ENCODE peak calls at places on chromosome 3, in five cellular contexts. One of them, this sample, is unnamed.

GRCh38 chr3:178658694-178659315 is 122.6 kb downstream of the KCNMB2 start:
- DNase-seq in breast epithelium: no peak
- DNase-seq in HepG2: no peak
- DNase-seq in HCT116: no peak
- DNase-seq in GM12878: no peak
- DNase-seq in this sample: no peak

GRCh38 chr3:39013921-39014509 is 37.7 kb downstream of the SCN11A start:
- DNase-seq in HepG2: peak
- DNase-seq in breast epithelium: peak
- DNase-seq in GM12878: no peak
- DNase-seq in HCT116: no peak
- DNase-seq in this sample: no peak

GRCh38 chr3:181212271-181212670 is 222.7 kb upstream of the DNAJC19 start:
- DNase-seq in HCT116: no peak
- DNase-seq in breast epithelium: no peak
- DNase-seq in HepG2: no peak
- DNase-seq in GM12878: no peak
- DNase-seq in this sample: no peak

GRCh38 chr3:13086594-13086993 is 13.4 kb upstream of the IQSEC1 start:
- DNase-seq in GM12878: no peak
- DNase-seq in HepG2: no peak
- DNase-seq in breast epithelium: no peak
- DNase-seq in HCT116: no peak
- DNase-seq in this sample: no peak

GRCh38 chr3:123720638-123721037 is 135.8 kb upstream of the HACD2 start:
- DNase-seq in breast epithelium: peak
- DNase-seq in HepG2: no peak
- DNase-seq in GM12878: no peak
- DNase-seq in HCT116: no peak
- DNase-seq in this sample: no peak

GRCh38 chr3:179927191-179927590 is 109.5 kb downstream of the PEX5L start:
- DNase-seq in breast epithelium: no peak
- DNase-seq in HepG2: no peak
- DNase-seq in GM12878: no peak
- DNase-seq in HCT116: no peak
- DNase-seq in this sample: no peak

GRCh38 chr3:134378384-134378783 is 4.1 kb upstream of the AMOTL2 start:
- DNase-seq in HepG2: peak
- DNase-seq in HCT116: peak
- DNase-seq in breast epithelium: no peak
- DNase-seq in GM12878: no peak
- DNase-seq in this sample: no peak

GRCh38 chr3:130260821-130261402 is 84.6 kb upstream of the COL6A5 start:
- DNase-seq in HepG2: no peak
- DNase-seq in breast epithelium: no peak
- DNase-seq in HCT116: no peak
- DNase-seq in GM12878: no peak
- DNase-seq in this sample: no peak

GRCh38 chr3:71916747-71917369 is 131.9 kb upstream of the PROK2 start:
- DNase-seq in HCT116: no peak
- DNase-seq in breast epithelium: no peak
- DNase-seq in GM12878: no peak
- DNase-seq in HepG2: no peak
- DNase-seq in this sample: no peak

GRCh38 chr3:97684490-97684889 is 80.1 kb upstream of the ARL6 start:
- DNase-seq in breast epithelium: no peak
- DNase-seq in GM12878: no peak
- DNase-seq in HCT116: no peak
- DNase-seq in HepG2: no peak
- DNase-seq in this sample: no peak

GRCh38 chr3:97686258-97686657 is 78.3 kb upstream of the ARL6 start:
- DNase-seq in HCT116: no peak
- DNase-seq in GM12878: no peak
- DNase-seq in HepG2: no peak
- DNase-seq in breast epithelium: no peak
- DNase-seq in this sample: no peak

GRCh38 chr3:97680210-97680609 is 84.3 kb upstream of the ARL6 start:
- DNase-seq in HepG2: no peak
- DNase-seq in breast epithelium: no peak
- DNase-seq in HCT116: no peak
- DNase-seq in GM12878: no peak
- DNase-seq in this sample: no peak

GRCh38 chr3:97680696-97681095 is 83.9 kb upstream of the ARL6 start:
- DNase-seq in HepG2: no peak
- DNase-seq in HCT116: no peak
- DNase-seq in breast epithelium: no peak
- DNase-seq in GM12878: no peak
- DNase-seq in this sample: no peak
- TF ChIP-seq POLR2A in HepG2: no peak
- TF ChIP-seq POLR2A in HCT116: no peak
- TF ChIP-seq POLR2A in breast epithelium: no peak
- TF ChIP-seq POLR2A in GM12878: no peak
- TF ChIP-seq POLR2A in this sample: no peak

DNA sequence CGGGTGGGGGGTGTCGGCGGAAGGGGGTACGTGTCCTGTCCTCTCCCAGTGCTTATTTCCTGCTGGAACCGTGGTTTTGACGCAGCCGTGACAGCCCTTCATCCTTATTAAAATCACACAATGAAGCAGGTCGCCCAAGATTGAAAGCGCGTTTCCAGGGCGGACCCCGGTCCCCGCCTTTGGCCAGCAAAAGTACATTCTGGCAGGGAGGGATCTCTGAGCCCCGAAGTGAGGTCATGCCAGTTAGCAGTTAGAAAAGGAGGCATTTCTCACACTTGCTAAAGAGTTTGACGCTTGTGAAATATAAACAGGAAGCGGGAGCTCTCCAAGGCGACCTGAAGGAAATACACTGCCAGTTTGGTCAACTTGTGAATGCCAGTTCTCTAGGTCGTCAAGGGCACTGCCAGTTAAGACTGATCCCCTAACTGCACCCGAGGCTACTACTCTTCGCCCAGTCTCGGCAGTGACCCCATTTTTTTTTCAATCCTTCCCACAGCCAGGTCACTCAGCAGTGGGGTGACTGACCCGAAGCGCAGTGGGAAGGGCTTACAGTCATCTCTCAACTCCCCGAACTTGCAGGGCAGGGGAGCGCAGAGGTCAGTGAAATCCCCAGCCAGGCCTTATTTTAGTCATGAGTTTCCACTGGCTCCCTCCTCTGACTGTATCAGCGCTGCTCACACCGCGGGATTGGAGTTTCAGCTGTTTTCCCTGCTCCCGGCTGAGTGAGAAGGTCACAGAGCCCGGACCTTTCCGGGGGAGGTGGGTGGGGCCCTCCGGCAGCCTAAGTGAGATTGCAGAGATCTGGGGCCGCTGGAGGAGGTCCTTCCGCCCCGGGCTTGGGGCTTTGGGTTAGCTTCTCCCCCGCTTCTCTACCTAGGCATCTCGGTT is 2.0 kb upstream of the BHLHE40 start:
- DNase-seq in HepG2: peak
- DNase-seq in HCT116: no peak
- DNase-seq in breast epithelium: peak
- DNase-seq in GM12878: peak
- DNase-seq in this sample: no peak
- TF ChIP-seq POLR2A in HepG2: no peak
- TF ChIP-seq POLR2A in HCT116: peak
- TF ChIP-seq POLR2A in breast epithelium: no peak
- TF ChIP-seq POLR2A in GM12878: peak
- TF ChIP-seq POLR2A in this sample: peak

DNA sequence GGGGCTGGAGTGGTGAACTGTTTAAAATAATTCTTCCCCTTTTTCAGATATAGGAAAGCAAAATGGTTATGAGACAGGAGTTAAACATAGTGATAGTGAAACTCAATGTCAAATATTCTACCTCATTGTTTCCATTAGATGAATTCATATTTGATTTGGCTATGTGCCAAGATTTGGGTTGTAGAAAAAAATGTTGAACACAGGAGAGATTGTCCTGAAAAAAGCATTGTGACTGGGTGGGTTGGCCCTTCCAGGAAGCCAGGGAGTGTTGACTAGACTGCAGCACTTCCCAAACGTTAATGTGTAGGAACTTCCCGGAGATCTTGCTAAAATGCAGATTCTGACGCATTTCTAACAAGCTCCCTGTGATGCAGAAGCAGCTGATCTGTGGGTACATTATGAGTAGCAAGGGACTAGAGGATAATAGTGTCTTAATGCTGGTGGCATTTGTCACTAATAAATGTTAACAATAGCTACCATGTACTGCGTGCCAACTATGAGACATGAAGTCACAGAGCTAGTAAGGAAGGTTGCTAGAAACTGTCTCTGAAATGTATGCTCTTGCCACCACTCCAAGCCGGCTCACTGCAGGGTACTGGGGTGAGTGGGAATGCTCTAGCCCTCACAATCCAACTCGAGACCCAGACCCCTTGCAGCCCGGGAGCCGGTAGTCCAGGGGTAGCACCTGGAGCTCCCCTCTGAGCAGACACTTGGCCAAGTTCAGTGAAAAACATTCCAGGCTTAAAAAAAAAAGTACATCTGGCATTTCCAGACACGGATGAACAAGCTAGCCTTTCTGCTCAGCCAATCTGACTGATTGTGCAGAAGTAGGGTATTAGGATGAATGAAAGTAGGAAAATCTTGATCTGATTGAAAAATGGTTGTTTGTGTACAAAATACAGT is 120.6 kb downstream of the CD47 start:
- DNase-seq in HCT116: no peak
- DNase-seq in HepG2: peak
- DNase-seq in breast epithelium: no peak
- DNase-seq in GM12878: no peak
- DNase-seq in this sample: no peak
- TF ChIP-seq POLR2A in HCT116: no peak
- TF ChIP-seq POLR2A in HepG2: no peak
- TF ChIP-seq POLR2A in breast epithelium: no peak
- TF ChIP-seq POLR2A in GM12878: no peak
- TF ChIP-seq POLR2A in this sample: no peak

GRCh38 chr3:23944007-23944760 is 902 bp upstream of the NR1D2 start:
- DNase-seq in HepG2: no peak
- DNase-seq in GM12878: no peak
- DNase-seq in breast epithelium: no peak
- DNase-seq in HCT116: no peak
- DNase-seq in this sample: no peak

GRCh38 chr3:23944861-23945652 is at the start of gene NR1D2:
- DNase-seq in HCT116: peak
- DNase-seq in HepG2: peak
- DNase-seq in breast epithelium: peak
- DNase-seq in GM12878: no peak
- DNase-seq in this sample: peak

GRCh38 chr3:23948761-23949160 is 3.7 kb downstream of the NR1D2 start:
- DNase-seq in HCT116: no peak
- DNase-seq in GM12878: no peak
- DNase-seq in breast epithelium: no peak
- DNase-seq in HepG2: no peak
- DNase-seq in this sample: no peak

GRCh38 chr3:23945653-23945902 is 492 bp downstream of the NR1D2 start:
- DNase-seq in GM12878: no peak
- DNase-seq in breast epithelium: no peak
- DNase-seq in HCT116: no peak
- DNase-seq in HepG2: no peak
- DNase-seq in this sample: no peak

DNA sequence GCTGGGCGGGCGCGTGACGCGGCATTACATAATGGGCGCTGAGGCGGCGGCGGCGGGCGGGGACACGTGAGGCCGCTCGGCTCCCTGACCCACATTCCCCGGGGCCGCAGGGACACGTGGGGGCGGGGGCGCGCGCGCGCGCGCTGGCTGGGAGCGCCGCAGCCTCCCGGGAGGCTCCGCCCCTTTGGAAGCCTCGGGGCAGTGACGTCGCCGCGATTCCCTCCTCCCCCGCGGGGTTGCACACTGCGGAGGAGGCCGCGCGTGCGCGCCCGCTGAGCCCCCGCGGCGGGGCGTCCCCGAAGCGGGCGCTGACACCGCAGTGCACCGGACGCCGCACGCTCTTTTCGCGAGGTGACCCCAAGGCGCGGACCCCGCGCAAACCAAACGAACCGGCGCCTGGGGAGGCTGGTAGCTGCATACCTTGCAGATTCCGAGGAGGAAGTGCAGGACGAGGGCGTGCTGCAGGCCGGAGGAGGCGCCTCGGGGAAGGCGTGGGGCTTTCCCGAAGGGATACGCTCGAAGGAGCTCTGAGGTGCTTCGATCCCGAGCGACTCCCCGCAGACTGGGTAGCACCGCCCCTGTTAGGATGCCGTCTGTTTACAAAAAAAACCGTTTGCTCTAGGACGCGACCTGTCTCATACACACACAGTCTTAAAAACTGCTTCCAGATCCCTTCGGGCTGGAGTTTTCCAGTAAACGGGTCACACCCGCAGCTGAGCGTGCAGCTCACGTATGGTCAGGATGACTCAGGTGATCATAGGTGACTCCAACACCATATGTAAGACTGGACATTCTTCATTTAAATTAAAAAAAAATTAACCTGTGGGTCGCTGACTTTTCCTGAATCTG is 1.0 kb downstream of the NR1D2 start:
- DNase-seq in HepG2: peak
- DNase-seq in GM12878: peak
- DNase-seq in HCT116: peak
- DNase-seq in breast epithelium: peak
- DNase-seq in this sample: peak
- TF ChIP-seq POLR2A in HepG2: peak
- TF ChIP-seq POLR2A in GM12878: peak
- TF ChIP-seq POLR2A in HCT116: no peak
- TF ChIP-seq POLR2A in breast epithelium: peak
- TF ChIP-seq POLR2A in this sample: peak